ENCODE peak calls at places on chromosome 9, in six cellular contexts. One of them, this sample, is unnamed.

GRCh38 chr9:36946653-36947052 is 87.4 kb downstream of the PAX5 start:
- DNase-seq in NCI-H1417 treated with DMSO at 0.1 percent for 48 hours: no peak
- DNase-seq in PC-9: no peak
- DNase-seq in renal cortical epithelial cell: peak; percentile 25
- DNase-seq in breast epithelium: no peak
- DNase-seq in activated T-cell treated with anti-CD3 and anti-CD28 coated beads, Interleukin-2, amount 50 U/mL, for 4 hours: no peak
- DNase-seq in this sample: no peak

GRCh38 chr9:17699615-17700315 is 120.9 kb downstream of the SH3GL2 start:
- DNase-seq in renal cortical epithelial cell: no peak
- DNase-seq in breast epithelium: no peak
- DNase-seq in activated T-cell treated with anti-CD3 and anti-CD28 coated beads, Interleukin-2, amount 50 U/mL, for 4 hours: no peak
- DNase-seq in PC-9: no peak
- DNase-seq in NCI-H1417 treated with DMSO at 0.1 percent for 48 hours: no peak
- DNase-seq in this sample: no peak

GRCh38 chr9:69637801-69638200 is 34.4 kb downstream of the APBA1 start:
- DNase-seq in breast epithelium: no peak
- DNase-seq in PC-9: peak; percentile 40
- DNase-seq in activated T-cell treated with anti-CD3 and anti-CD28 coated beads, Interleukin-2, amount 50 U/mL, for 4 hours: no peak
- DNase-seq in NCI-H1417 treated with DMSO at 0.1 percent for 48 hours: no peak
- DNase-seq in renal cortical epithelial cell: peak; percentile 8
- DNase-seq in this sample: no peak

GRCh38 chr9:123356851-123357747 is 1.1 kb downstream of the CRB2 start:
- DNase-seq in breast epithelium: no peak
- DNase-seq in activated T-cell treated with anti-CD3 and anti-CD28 coated beads, Interleukin-2, amount 50 U/mL, for 4 hours: no peak
- DNase-seq in NCI-H1417 treated with DMSO at 0.1 percent for 48 hours: no peak
- DNase-seq in PC-9: no peak
- DNase-seq in renal cortical epithelial cell: no peak
- DNase-seq in this sample: no peak

GRCh38 chr9:84860423-84861115 is 191.0 kb downstream of the NTRK2 start:
- DNase-seq in renal cortical epithelial cell: no peak
- DNase-seq in PC-9: no peak
- DNase-seq in breast epithelium: no peak
- DNase-seq in NCI-H1417 treated with DMSO at 0.1 percent for 48 hours: no peak
- DNase-seq in activated T-cell treated with anti-CD3 and anti-CD28 coated beads, Interleukin-2, amount 50 U/mL, for 4 hours: no peak
- DNase-seq in this sample: no peak

GRCh38 chr9:36401179-36401740 is 1.2 kb upstream of the RNF38 start:
- DNase-seq in activated T-cell treated with anti-CD3 and anti-CD28 coated beads, Interleukin-2, amount 50 U/mL, for 4 hours: no peak
- DNase-seq in PC-9: peak; percentile 49
- DNase-seq in NCI-H1417 treated with DMSO at 0.1 percent for 48 hours: no peak
- DNase-seq in renal cortical epithelial cell: peak; percentile 56
- DNase-seq in breast epithelium: no peak
- DNase-seq in this sample: no peak

GRCh38 chr9:121841771-121842611 is 190.6 kb downstream of the DAB2IP start:
- DNase-seq in PC-9: no peak
- DNase-seq in activated T-cell treated with anti-CD3 and anti-CD28 coated beads, Interleukin-2, amount 50 U/mL, for 4 hours: no peak
- DNase-seq in NCI-H1417 treated with DMSO at 0.1 percent for 48 hours: no peak
- DNase-seq in renal cortical epithelial cell: peak; percentile 56
- DNase-seq in breast epithelium: no peak
- DNase-seq in this sample: no peak

GRCh38 chr9:105361873-105362272 is 86.0 kb upstream of the FSD1L start:
- DNase-seq in PC-9: no peak
- DNase-seq in renal cortical epithelial cell: no peak
- DNase-seq in breast epithelium: no peak
- DNase-seq in activated T-cell treated with anti-CD3 and anti-CD28 coated beads, Interleukin-2, amount 50 U/mL, for 4 hours: no peak
- DNase-seq in NCI-H1417 treated with DMSO at 0.1 percent for 48 hours: no peak
- DNase-seq in this sample: no peak

GRCh38 chr9:99565203-99565602 is 256.5 kb upstream of the NR4A3 start:
- DNase-seq in PC-9: no peak
- DNase-seq in activated T-cell treated with anti-CD3 and anti-CD28 coated beads, Interleukin-2, amount 50 U/mL, for 4 hours: no peak
- DNase-seq in NCI-H1417 treated with DMSO at 0.1 percent for 48 hours: no peak
- DNase-seq in breast epithelium: no peak
- DNase-seq in renal cortical epithelial cell: no peak
- DNase-seq in this sample: no peak

GRCh38 chr9:126743046-126743445 is 61.8 kb upstream of the ZBTB43 start:
- DNase-seq in PC-9: no peak
- DNase-seq in renal cortical epithelial cell: no peak
- DNase-seq in NCI-H1417 treated with DMSO at 0.1 percent for 48 hours: no peak
- DNase-seq in breast epithelium: no peak
- DNase-seq in activated T-cell treated with anti-CD3 and anti-CD28 coated beads, Interleukin-2, amount 50 U/mL, for 4 hours: no peak
- DNase-seq in this sample: no peak

GRCh38 chr9:95494416-95495371 is 22.1 kb downstream of the PTCH1 start:
- DNase-seq in activated T-cell treated with anti-CD3 and anti-CD28 coated beads, Interleukin-2, amount 50 U/mL, for 4 hours: peak; percentile 77
- DNase-seq in PC-9: no peak
- DNase-seq in renal cortical epithelial cell: peak; percentile 81
- DNase-seq in breast epithelium: no peak
- DNase-seq in NCI-H1417 treated with DMSO at 0.1 percent for 48 hours: peak; percentile 44
- DNase-seq in this sample: peak; percentile 80

GRCh38 chr9:90107864-90108263 is 503.1 kb downstream of the GADD45G start:
- DNase-seq in breast epithelium: no peak
- DNase-seq in PC-9: no peak
- DNase-seq in activated T-cell treated with anti-CD3 and anti-CD28 coated beads, Interleukin-2, amount 50 U/mL, for 4 hours: no peak
- DNase-seq in NCI-H1417 treated with DMSO at 0.1 percent for 48 hours: no peak
- DNase-seq in renal cortical epithelial cell: no peak
- DNase-seq in this sample: no peak

GRCh38 chr9:125626187-125626586 is 80.8 kb downstream of the MAPKAP1 start:
- DNase-seq in renal cortical epithelial cell: peak; percentile 23
- DNase-seq in NCI-H1417 treated with DMSO at 0.1 percent for 48 hours: no peak
- DNase-seq in breast epithelium: no peak
- DNase-seq in activated T-cell treated with anti-CD3 and anti-CD28 coated beads, Interleukin-2, amount 50 U/mL, for 4 hours: no peak
- DNase-seq in PC-9: peak; percentile 51
- DNase-seq in this sample: no peak

GRCh38 chr9:23258569-23258968 is 567.5 kb downstream of the ELAVL2 start:
- DNase-seq in PC-9: no peak
- DNase-seq in renal cortical epithelial cell: no peak
- DNase-seq in breast epithelium: no peak
- DNase-seq in activated T-cell treated with anti-CD3 and anti-CD28 coated beads, Interleukin-2, amount 50 U/mL, for 4 hours: no peak
- DNase-seq in NCI-H1417 treated with DMSO at 0.1 percent for 48 hours: no peak
- DNase-seq in this sample: no peak

GRCh38 chr9:95515272-95516113 is 1.3 kb downstream of the PTCH1 start:
- DNase-seq in breast epithelium: no peak
- DNase-seq in PC-9: no peak
- DNase-seq in renal cortical epithelial cell: no peak
- DNase-seq in NCI-H1417 treated with DMSO at 0.1 percent for 48 hours: no peak
- DNase-seq in activated T-cell treated with anti-CD3 and anti-CD28 coated beads, Interleukin-2, amount 50 U/mL, for 4 hours: no peak
- DNase-seq in this sample: peak; percentile 20

GRCh38 chr9:133836001-133836758 is 98.0 kb upstream of the SARDH start:
- DNase-seq in NCI-H1417 treated with DMSO at 0.1 percent for 48 hours: no peak
- DNase-seq in PC-9: no peak
- DNase-seq in renal cortical epithelial cell: no peak
- DNase-seq in activated T-cell treated with anti-CD3 and anti-CD28 coated beads, Interleukin-2, amount 50 U/mL, for 4 hours: no peak
- DNase-seq in breast epithelium: no peak
- DNase-seq in this sample: no peak

GRCh38 chr9:14749738-14750137 is 27.2 kb upstream of the CER1 start:
- DNase-seq in PC-9: no peak
- DNase-seq in activated T-cell treated with anti-CD3 and anti-CD28 coated beads, Interleukin-2, amount 50 U/mL, for 4 hours: no peak
- DNase-seq in renal cortical epithelial cell: no peak
- DNase-seq in NCI-H1417 treated with DMSO at 0.1 percent for 48 hours: no peak
- DNase-seq in breast epithelium: no peak
- DNase-seq in this sample: no peak

GRCh38 chr9:125931211-125931610 is 184.0 kb downstream of the PBX3 start:
- DNase-seq in breast epithelium: no peak
- DNase-seq in NCI-H1417 treated with DMSO at 0.1 percent for 48 hours: no peak
- DNase-seq in activated T-cell treated with anti-CD3 and anti-CD28 coated beads, Interleukin-2, amount 50 U/mL, for 4 hours: no peak
- DNase-seq in renal cortical epithelial cell: peak; percentile 43
- DNase-seq in PC-9: no peak
- DNase-seq in this sample: no peak

GRCh38 chr9:79257215-79257614 is 314.6 kb upstream of the TLE4 start:
- DNase-seq in breast epithelium: no peak
- DNase-seq in renal cortical epithelial cell: no peak
- DNase-seq in NCI-H1417 treated with DMSO at 0.1 percent for 48 hours: no peak
- DNase-seq in activated T-cell treated with anti-CD3 and anti-CD28 coated beads, Interleukin-2, amount 50 U/mL, for 4 hours: no peak
- DNase-seq in PC-9: no peak
- DNase-seq in this sample: no peak

GRCh38 chr9:32395483-32396216 is 11.2 kb downstream of the ACO1 start:
- DNase-seq in NCI-H1417 treated with DMSO at 0.1 percent for 48 hours: no peak
- DNase-seq in PC-9: peak; percentile 50
- DNase-seq in renal cortical epithelial cell: peak; percentile 87
- DNase-seq in activated T-cell treated with anti-CD3 and anti-CD28 coated beads, Interleukin-2, amount 50 U/mL, for 4 hours: no peak
- DNase-seq in breast epithelium: no peak
- DNase-seq in this sample: no peak

GRCh38 chr9:37966443-37967271 is 62.7 kb upstream of the SLC25A51 start:
- DNase-seq in renal cortical epithelial cell: peak; percentile 98
- DNase-seq in breast epithelium: no peak
- DNase-seq in PC-9: peak; percentile 65
- DNase-seq in activated T-cell treated with anti-CD3 and anti-CD28 coated beads, Interleukin-2, amount 50 U/mL, for 4 hours: no peak
- DNase-seq in NCI-H1417 treated with DMSO at 0.1 percent for 48 hours: no peak
- DNase-seq in this sample: no peak

GRCh38 chr9:91181541-91181940 is 180.2 kb downstream of the AUH start:
- DNase-seq in breast epithelium: no peak
- DNase-seq in NCI-H1417 treated with DMSO at 0.1 percent for 48 hours: no peak
- DNase-seq in renal cortical epithelial cell: no peak
- DNase-seq in activated T-cell treated with anti-CD3 and anti-CD28 coated beads, Interleukin-2, amount 50 U/mL, for 4 hours: no peak
- DNase-seq in PC-9: no peak
- DNase-seq in this sample: no peak

GRCh38 chr9:79817469-79818004 is 245.8 kb downstream of the TLE4 start:
- DNase-seq in activated T-cell treated with anti-CD3 and anti-CD28 coated beads, Interleukin-2, amount 50 U/mL, for 4 hours: no peak
- DNase-seq in PC-9: no peak
- DNase-seq in NCI-H1417 treated with DMSO at 0.1 percent for 48 hours: no peak
- DNase-seq in renal cortical epithelial cell: peak; percentile 28
- DNase-seq in breast epithelium: no peak
- DNase-seq in this sample: no peak

GRCh38 chr9:31839273-31839672 is 545.2 kb upstream of the ACO1 start:
- DNase-seq in NCI-H1417 treated with DMSO at 0.1 percent for 48 hours: no peak
- DNase-seq in renal cortical epithelial cell: no peak
- DNase-seq in breast epithelium: no peak
- DNase-seq in PC-9: no peak
- DNase-seq in activated T-cell treated with anti-CD3 and anti-CD28 coated beads, Interleukin-2, amount 50 U/mL, for 4 hours: no peak
- DNase-seq in this sample: no peak

GRCh38 chr9:98185611-98186171 is 6.7 kb downstream of the CORO2A start:
- DNase-seq in renal cortical epithelial cell: no peak
- DNase-seq in activated T-cell treated with anti-CD3 and anti-CD28 coated beads, Interleukin-2, amount 50 U/mL, for 4 hours: no peak
- DNase-seq in breast epithelium: no peak
- DNase-seq in NCI-H1417 treated with DMSO at 0.1 percent for 48 hours: no peak
- DNase-seq in PC-9: no peak
- DNase-seq in this sample: no peak

GRCh38 chr9:94183240-94183999 is 75.7 kb upstream of the ZNF169 start:
- DNase-seq in PC-9: no peak
- DNase-seq in breast epithelium: no peak
- DNase-seq in NCI-H1417 treated with DMSO at 0.1 percent for 48 hours: no peak
- DNase-seq in renal cortical epithelial cell: no peak
- DNase-seq in activated T-cell treated with anti-CD3 and anti-CD28 coated beads, Interleukin-2, amount 50 U/mL, for 4 hours: no peak
- DNase-seq in this sample: no peak

GRCh38 chr9:131704988-131705387 is 34.9 kb downstream of the RAPGEF1 start:
- DNase-seq in NCI-H1417 treated with DMSO at 0.1 percent for 48 hours: no peak
- DNase-seq in PC-9: no peak
- DNase-seq in renal cortical epithelial cell: no peak
- DNase-seq in activated T-cell treated with anti-CD3 and anti-CD28 coated beads, Interleukin-2, amount 50 U/mL, for 4 hours: no peak
- DNase-seq in breast epithelium: no peak
- DNase-seq in this sample: no peak

GRCh38 chr9:37999501-38000189 is 69.4 kb downstream of the SHB start:
- DNase-seq in NCI-H1417 treated with DMSO at 0.1 percent for 48 hours: no peak
- DNase-seq in renal cortical epithelial cell: peak; percentile 77
- DNase-seq in PC-9: peak; percentile 44
- DNase-seq in breast epithelium: no peak
- DNase-seq in activated T-cell treated with anti-CD3 and anti-CD28 coated beads, Interleukin-2, amount 50 U/mL, for 4 hours: no peak
- DNase-seq in this sample: no peak

GRCh38 chr9:3931996-3932906 is 367.6 kb downstream of the GLIS3 start:
- DNase-seq in NCI-H1417 treated with DMSO at 0.1 percent for 48 hours: no peak
- DNase-seq in activated T-cell treated with anti-CD3 and anti-CD28 coated beads, Interleukin-2, amount 50 U/mL, for 4 hours: no peak
- DNase-seq in PC-9: no peak
- DNase-seq in breast epithelium: no peak
- DNase-seq in renal cortical epithelial cell: peak; percentile 40
- DNase-seq in this sample: no peak

GRCh38 chr9:134099123-134099761 is 31.4 kb upstream of the BRD3 start:
- DNase-seq in activated T-cell treated with anti-CD3 and anti-CD28 coated beads, Interleukin-2, amount 50 U/mL, for 4 hours: peak; percentile 52
- DNase-seq in NCI-H1417 treated with DMSO at 0.1 percent for 48 hours: no peak
- DNase-seq in breast epithelium: no peak
- DNase-seq in PC-9: peak; percentile 61
- DNase-seq in renal cortical epithelial cell: peak; percentile 47
- DNase-seq in this sample: peak; percentile 52

GRCh38 chr9:87792831-87793288 is 66.9 kb downstream of the CTSL start:
- DNase-seq in NCI-H1417 treated with DMSO at 0.1 percent for 48 hours: no peak
- DNase-seq in activated T-cell treated with anti-CD3 and anti-CD28 coated beads, Interleukin-2, amount 50 U/mL, for 4 hours: no peak
- DNase-seq in PC-9: peak; percentile 98
- DNase-seq in breast epithelium: no peak
- DNase-seq in renal cortical epithelial cell: peak; percentile 79
- DNase-seq in this sample: no peak

This sample was measured in activated gamma-delta T cell treated with Interleukin-2 at 50 U/mL for 16 hours.